ENCODE peak calls at places on chromosomes 7 and 10, in eight cellular contexts. P is sigmoid colon, W is kidney, S is adrenal gland, F is esophagus squamous epithelium, A is right lobe of liver, E is fibroblast of lung, O is gastrocnemius medialis. I is an unnamed sample. For H3K4me1, the result is how much of the 10 kb centered on the place peaks cover.

GRCh38 chr10:131159771-131160170 is 151.8 kb downstream of the TCERG1L start:
- DNase-seq in P (no peak), W (no peak), S (no peak), F (no peak), A (no peak), E (no peak), O (no peak), I (no peak)

GRCh38 chr10:24315211-24315610 is 106.3 kb downstream of the KIAA1217 start:
- DNase-seq in P (no peak), W (no peak), S (no peak), F (no peak), A (no peak), E (no peak), O (no peak), I (no peak)

GRCh38 chr10:19638173-19638872 is 177.9 kb upstream of the PLXDC2 start:
- DNase-seq in P (no peak), W (no peak), S (peak), F (no peak), A (peak), E (peak), O (no peak), I (peak)

GRCh38 chr10:80709879-80710278 is 172.2 kb downstream of the SH2D4B start:
- DNase-seq in P (no peak), W (no peak), S (no peak), F (no peak), A (no peak), E (no peak), O (no peak), I (no peak)

GRCh38 chr10:95480102-95480900 is 80.9 kb downstream of the SORBS1 start:
- DNase-seq in P (peak), W (no peak), S (no peak), F (no peak), A (peak), E (no peak), O (no peak), I (no peak)

GRCh38 chr7:45709168-45710034 is 135.2 kb downstream of the ADCY1 start:
- DNase-seq in P (peak), W (peak), S (peak), F (no peak), A (peak), E (peak), O (peak), I (peak)

GRCh38 chr10:132580617-132581016 is 43.0 kb downstream of the INPP5A start:
- DNase-seq in P (no peak), W (no peak), S (no peak), F (no peak), A (no peak), E (no peak), O (no peak), I (no peak)

GRCh38 chr10:61332506-61332905 is 120.7 kb downstream of the TMEM26 start:
- DNase-seq in P (no peak), W (no peak), S (no peak), F (no peak), A (no peak), E (no peak), O (no peak), I (no peak)

GRCh38 chr7:23216021-23216420 is 30.6 kb upstream of the GPNMB start:
- DNase-seq in P (peak), W (no peak), S (peak), F (no peak), A (no peak), E (no peak), O (peak), I (no peak)

GRCh38 chr7:32088336-32088975 is 18.2 kb upstream of the PDE1C start:
- DNase-seq in P (no peak), W (no peak), S (no peak), F (no peak), A (no peak), E (no peak), O (no peak), I (no peak)

GRCh38 chr10:114472874-114473248 is 68.6 kb upstream of the AFAP1L2 start:
- DNase-seq in P (no peak), W (no peak), S (no peak), F (no peak), A (no peak), E (no peak), O (no peak), I (no peak)
- H3K4me1 ChIP-seq in P (under half), W (under half), S (under half), F (under half), A (under half), E (under half), O (under half), I (under half)

DNA sequence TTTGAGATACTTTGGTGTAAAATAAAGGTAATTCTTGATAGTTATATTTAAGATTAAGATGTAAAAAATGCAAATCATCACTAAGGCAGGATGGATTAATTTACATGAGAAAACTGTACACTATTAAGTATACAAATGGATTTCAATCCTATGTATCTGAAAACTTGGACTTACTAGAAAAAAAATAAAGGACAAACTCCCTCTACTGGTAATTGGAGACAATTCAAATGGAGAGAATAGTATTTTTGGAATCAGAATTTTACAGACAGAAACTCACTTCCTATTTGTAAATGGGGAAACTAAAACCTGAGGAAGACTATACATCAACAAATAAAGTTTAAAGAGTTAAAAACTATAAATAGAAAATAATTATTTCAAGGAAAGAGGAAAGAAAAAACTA is 62.6 kb downstream of the CUL2 start:
- DNase-seq in P (no peak), W (no peak), S (no peak), F (no peak), A (no peak), E (peak), O (no peak), I (no peak)
- TF ChIP-seq CTCF in P (no peak), W (no peak), S (peak), F (peak), A (no peak), E (no peak), O (peak), I (peak)

GRCh38 chr7:156514851-156515250 is 125.7 kb upstream of the RNF32 start:
- DNase-seq in P (no peak), W (no peak), S (no peak), F (no peak), A (no peak), E (no peak), O (no peak), I (no peak)
- H3K27ac ChIP-seq in P (no peak), W (no peak), S (no peak), F (no peak), A (no peak), E (no peak), O (no peak), I (no peak)

DNA sequence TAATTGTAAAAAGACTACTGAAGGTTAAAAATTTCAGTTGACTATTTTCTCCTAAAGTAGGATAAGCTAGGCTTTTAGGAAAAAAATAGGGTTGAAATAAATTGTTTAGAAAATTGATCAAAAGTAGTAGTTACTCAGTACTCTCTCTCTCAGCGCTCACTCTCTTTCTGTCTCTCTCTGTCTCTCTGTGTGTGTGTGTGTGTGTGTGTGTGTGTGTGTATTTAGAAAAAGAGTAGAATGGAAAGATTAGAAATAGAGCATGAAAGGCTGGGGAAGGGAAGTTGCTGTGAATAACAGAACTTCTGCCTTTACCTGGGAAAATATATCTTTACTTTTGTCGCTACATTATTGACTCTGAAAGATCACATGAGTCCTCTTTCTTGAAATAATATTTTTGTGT is 20.6 kb downstream of the ADK start:
- DNase-seq in P (no peak), W (no peak), S (no peak), F (no peak), A (no peak), E (no peak), O (no peak), I (no peak)
- H3K4me1 ChIP-seq in P (under half), W (under half), S (under half), F (under half), A (under half), E (under half), O (under half), I (under half)